ENCODE peak calls at places on chromosomes 6 and 20, in five cellular contexts. O is ovary; U is GM10248; B is activated CD8-positive, alpha-beta memory T cell treated with anti-CD3 and anti-CD28 coated beads for 4 hours; V is A172. P is an unnamed sample.

GRCh38 chr6:28693751-28694443 is 168.2 kb downstream of the GPX5 start:
- DNase-seq in O (no peak), U (no peak), B (no peak), V (no peak), P (no peak)

GRCh38 chr20:7348253-7348652 is 580.8 kb downstream of the BMP2 start:
- DNase-seq in O (no peak), U (no peak), B (no peak), V (no peak), P (no peak)

GRCh38 chr6:157531169-157531985 is 150.4 kb downstream of the ZDHHC14 start:
- DNase-seq in O (no peak), U (no peak), B (no peak), V (no peak), P (peak; percentile 64)

GRCh38 chr20:25083141-25083772 is 1.3 kb upstream of the VSX1 start:
- DNase-seq in O (no peak), U (no peak), B (no peak), V (no peak), P (no peak)

GRCh38 chr6:57048577-57048976 is 2.1 kb downstream of the KIAA1586 start:
- DNase-seq in O (no peak), U (no peak), B (no peak), V (no peak), P (no peak)

GRCh38 chr6:34084591-34085280 is 61.2 kb downstream of the GRM4 start:
- DNase-seq in O (no peak), U (no peak), B (no peak), V (no peak), P (no peak)

GRCh38 chr6:88114838-88115237 is 51.3 kb downstream of the CNR1 start:
- DNase-seq in O (no peak), U (no peak), B (no peak), V (no peak), P (no peak)

GRCh38 chr6:3195695-3196497 is 31.6 kb downstream of the TUBB2B start:
- DNase-seq in O (no peak), U (no peak), B (no peak), V (peak; percentile 72), P (peak; percentile 74)

GRCh38 chr6:148175511-148176188 is 167.0 kb upstream of the SASH1 start:
- DNase-seq in O (no peak), U (no peak), B (no peak), V (no peak), P (no peak)

GRCh38 chr6:5135783-5136376 is 50.7 kb downstream of the PPP1R3G start:
- DNase-seq in O (no peak), U (peak; percentile 40), B (peak; percentile 6), V (peak; percentile 17), P (peak; percentile 18)

GRCh38 chr6:116251568-116252384 is 2.1 kb downstream of the TSPYL4 start:
- DNase-seq in O (peak; percentile 22), U (no peak), B (no peak), V (peak; percentile 34), P (no peak)

GRCh38 chr20:9019833-9020232 is 49.1 kb upstream of the PLCB4 start:
- DNase-seq in O (no peak), U (no peak), B (no peak), V (no peak), P (no peak)

GRCh38 chr6:129416337-129416990 is 293.5 kb downstream of the ARHGAP18 start:
- DNase-seq in O (no peak), U (no peak), B (no peak), V (no peak), P (no peak)

GRCh38 chr20:40562031-40562430 is 127.0 kb downstream of the MAFB start:
- DNase-seq in O (no peak), U (no peak), B (no peak), V (peak; percentile 79), P (peak; percentile 93)

GRCh38 chr6:124738496-124738895 is 223.7 kb upstream of the RNF217 start:
- DNase-seq in O (no peak), U (no peak), B (no peak), V (no peak), P (no peak)

GRCh38 chr20:53040678-53041674 is 68.8 kb downstream of the TSHZ2 start:
- DNase-seq in O (peak; percentile 37), U (no peak), B (no peak), V (no peak), P (no peak)

GRCh38 chr6:46628976-46629375 is 23.6 kb downstream of the CYP39A1 start:
- DNase-seq in O (no peak), U (no peak), B (no peak), V (no peak), P (no peak)

GRCh38 chr20:19211661-19212523 is 550 bp upstream of the SLC24A3 start:
- DNase-seq in O (peak; percentile 73), U (no peak), B (no peak), V (no peak), P (peak; percentile 12)

GRCh38 chr20:19260412-19261090 is 48.1 kb downstream of the SLC24A3 start:
- DNase-seq in O (no peak), U (peak; percentile 26), B (no peak), V (no peak), P (no peak)

GRCh38 chr6:113971786-113972185 is 838 bp upstream of the HDAC2 start:
- DNase-seq in O (no peak), U (no peak), B (no peak), V (peak; percentile 6), P (peak; percentile 5)

GRCh38 chr6:138769102-138769676 is 4.4 kb upstream of the CCDC28A start:
- DNase-seq in O (no peak), U (no peak), B (no peak), V (no peak), P (no peak)

GRCh38 chr6:95387845-95388244 is 189.5 kb upstream of the MANEA start:
- DNase-seq in O (no peak), U (no peak), B (no peak), V (no peak), P (no peak)

GRCh38 chr6:111818539-111819226 is 54.6 kb downstream of the FYN start:
- DNase-seq in O (no peak), U (no peak), B (no peak), V (no peak), P (no peak)

GRCh38 chr20:47855799-47856198 is 70.5 kb upstream of the SULF2 start:
- DNase-seq in O (no peak), U (no peak), B (no peak), V (no peak), P (no peak)

GRCh38 chr6:2875840-2876207 is 27.3 kb downstream of the SERPINB9 start:
- DNase-seq in O (peak; percentile 58), U (peak; percentile 62), B (peak; percentile 37), V (no peak), P (no peak)

GRCh38 chr20:12453711-12454110 is 536.0 kb downstream of the BTBD3 start:
- DNase-seq in O (no peak), U (no peak), B (no peak), V (no peak), P (no peak)

GRCh38 chr6:15427360-15428070 is 181.6 kb downstream of the JARID2 start:
- DNase-seq in O (no peak), U (no peak), B (no peak), V (no peak), P (no peak)

GRCh38 chr6:35148167-35148741 is 7.1 kb upstream of the TCP11 start:
- DNase-seq in O (no peak), U (peak; percentile 40), B (no peak), V (peak; percentile 38), P (no peak)

GRCh38 chr6:170273191-170273590 is 17.7 kb downstream of the DLL1 start:
- DNase-seq in O (no peak), U (no peak), B (no peak), V (no peak), P (no peak)

GRCh38 chr6:150410906-150411305 is 42.1 kb downstream of the IYD start:
- DNase-seq in O (no peak), U (no peak), B (no peak), V (no peak), P (no peak)

GRCh38 chr6:160355001-160355400 is 6.8 kb downstream of the SLC22A3 start:
- DNase-seq in O (no peak), U (no peak), B (no peak), V (peak; percentile 62), P (peak; percentile 2)

GRCh38 chr20:38129248-38129865 is 35.7 kb downstream of the TGM2 start:
- DNase-seq in O (no peak), U (no peak), B (no peak), V (no peak), P (no peak)